ENCODE peak calls at places on chromosomes 2 and 18, in four cellular contexts. H, N, A and Q are unnamed samples.

GRCh38 chr2:26521913-26522180 is 43.9 kb upstream of the OTOF start:
- DNase-seq in H (no peak), N (no peak), A (no peak), Q (no peak)

GRCh38 chr2:73243884-73244570 is 9.9 kb downstream of the CCT7 start:
- DNase-seq in H (peak; percentile 83), N (peak; percentile 82), A (no peak), Q (peak; percentile 44)

GRCh38 chr2:17460401-17461086 is 57.7 kb downstream of the RAD51AP2 start:
- DNase-seq in H (no peak), N (no peak), A (no peak), Q (no peak)

GRCh38 chr2:173884403-173884802 is 80.8 kb downstream of the SP3 start:
- DNase-seq in H (peak; percentile 43), N (peak; percentile 66), A (peak; percentile 72), Q (no peak)

GRCh38 chr2:231583982-231584381 is 8.7 kb upstream of the TEX44 start:
- DNase-seq in H (no peak), N (no peak), A (no peak), Q (no peak)

GRCh38 chr2:54964271-54964670 is 86.0 kb downstream of the RTN4 start:
- DNase-seq in H (no peak), N (peak; percentile 75), A (no peak), Q (no peak)

GRCh38 chr2:25062461-25062860 is 20.6 kb downstream of the EFR3B start:
- DNase-seq in H (peak; percentile 78), N (no peak), A (no peak), Q (no peak)

GRCh38 chr2:202084265-202084664 is 11.2 kb downstream of the KIAA2012 start:
- DNase-seq in H (peak; percentile 75), N (peak; percentile 83), A (no peak), Q (no peak)

GRCh38 chr2:60827369-60827768 is 54.0 kb upstream of the REL start:
- DNase-seq in H (no peak), N (no peak), A (no peak), Q (no peak)

GRCh38 chr2:181858600-181858999 is 32.9 kb upstream of the ITPRID2 start:
- DNase-seq in H (no peak), N (no peak), A (no peak), Q (no peak)

GRCh38 chr18:52311331-52311730 is 28.7 kb upstream of the DCC start:
- DNase-seq in H (no peak), N (no peak), A (no peak), Q (no peak)

GRCh38 chr2:98512699-98513098 is 68.0 kb downstream of the INPP4A start:
- DNase-seq in H (no peak), N (no peak), A (no peak), Q (no peak)

GRCh38 chr2:9310390-9310789 is 103.8 kb downstream of the ASAP2 start:
- DNase-seq in H (no peak), N (peak; percentile 91), A (peak; percentile 86), Q (peak; percentile 39)

GRCh38 chr2:230865766-230866703 is 1.3 kb downstream of the ITM2C start:
- DNase-seq in H (peak; percentile 25), N (peak; percentile 63), A (no peak), Q (no peak)

GRCh38 chr2:181140414-181140813 is 160.0 kb downstream of the UBE2E3 start:
- DNase-seq in H (no peak), N (peak; percentile 50), A (no peak), Q (no peak)

GRCh38 chr18:49608892-49609291 is 47.0 kb downstream of the LIPG start:
- DNase-seq in H (no peak), N (no peak), A (no peak), Q (no peak)

GRCh38 chr18:61400714-61401113 is 67.5 kb downstream of the CDH20 start:
- DNase-seq in H (no peak), N (peak; percentile 88), A (no peak), Q (no peak)

GRCh38 chr2:232367591-232368233 is 10.8 kb upstream of the ALPP start:
- DNase-seq in H (peak; percentile 53), N (no peak), A (no peak), Q (no peak)

GRCh38 chr18:28831476-28831875 is 654.5 kb upstream of the CDH2 start:
- DNase-seq in H (no peak), N (peak; percentile 9), A (no peak), Q (no peak)

GRCh38 chr2:70049261-70049660 is 38.0 kb upstream of the PCBP1 start:
- DNase-seq in H (no peak), N (no peak), A (no peak), Q (no peak)

GRCh38 chr18:48548404-48548771 is 9.6 kb downstream of the CTIF start:
- DNase-seq in H (no peak), N (peak; percentile 94), A (peak; percentile 73), Q (no peak)

GRCh38 chr2:233822781-233823730 is 31.3 kb downstream of the HJURP start:
- DNase-seq in H (no peak), N (no peak), A (no peak), Q (no peak)

GRCh38 chr2:41941831-41942230 is 106.0 kb upstream of the PKDCC start:
- DNase-seq in H (no peak), N (no peak), A (no peak), Q (no peak)

GRCh38 chr2:159124441-159124911 is 156.0 kb downstream of the TANC1 start:
- DNase-seq in H (no peak), N (peak; percentile 98), A (no peak), Q (no peak)

GRCh38 chr2:8851811-8852560 is 14.6 kb upstream of the KIDINS220 start:
- DNase-seq in H (peak; percentile 53), N (no peak), A (no peak), Q (no peak)

GRCh38 chr2:51084750-51085149 is 52.8 kb upstream of the NRXN1 start:
- DNase-seq in H (no peak), N (no peak), A (no peak), Q (no peak)